ENCODE peak calls at places on chromosomes 13 and 19, in five cellular contexts. N, K, Q, V and O are unnamed samples.
A peak's percentile ranks its signal among the peaks of the same experiment; 100 is the strongest.

GRCh38 chr13:57424379-57424778 is 207.2 kb upstream of the PCDH17 start:
- DNase-seq in N (no peak), Q (no peak), V (no peak), K (no peak), O (no peak)

GRCh38 chr19:14361824-14362223 is 19.4 kb upstream of the ADGRE5 start:
- DNase-seq in K (no peak), Q (no peak), N (no peak), V (no peak), O (no peak)

GRCh38 chr19:8209111-8209964 is at the start of gene CERS4:
- DNase-seq in V (peak; percentile 76), Q (peak; percentile 20), N (peak; percentile 82), K (no peak), O (peak; percentile 81)

GRCh38 chr13:102710261-102710679 is 15.4 kb upstream of the METTL21C start:
- DNase-seq in V (no peak), K (no peak), N (no peak), Q (peak; percentile 13), O (no peak)

GRCh38 chr13:20136781-20137703 is 23.8 kb downstream of the GJA3 start:
- DNase-seq in N (no peak), Q (no peak), V (peak; percentile 27), K (no peak), O (peak; percentile 59)

GRCh38 chr19:1470864-1471513 is 8.0 kb downstream of the C19orf25 start:
- DNase-seq in Q (no peak), N (no peak), V (no peak), K (no peak), O (no peak)

GRCh38 chr19:21202865-21203494 is 61.1 kb downstream of the ZNF431 start:
- DNase-seq in K (no peak), V (no peak), N (peak; percentile 21), Q (peak; percentile 14), O (no peak)

GRCh38 chr19:38079926-38080380 is 144.1 kb downstream of the DPF1 start:
- DNase-seq in K (peak; percentile 77), Q (peak; percentile 95), N (peak; percentile 99), V (no peak), O (peak; percentile 29)

GRCh38 chr19:9342610-9343304 is 18.8 kb downstream of the ZNF559 start:
- DNase-seq in V (no peak), K (no peak), N (no peak), Q (no peak), O (no peak)

GRCh38 chr19:47768604-47769003 is 9.9 kb upstream of the SELENOW start:
- DNase-seq in N (no peak), K (no peak), Q (no peak), V (no peak), O (no peak)

GRCh38 chr13:94387047-94387446 is 92.4 kb downstream of the DCT start:
- DNase-seq in N (no peak), K (no peak), Q (no peak), V (no peak), O (no peak)

GRCh38 chr19:38466050-38466449 is 32.6 kb downstream of the RYR1 start:
- DNase-seq in V (no peak), N (no peak), Q (no peak), K (no peak), O (no peak)

GRCh38 chr13:70162141-70162540 is 53.9 kb upstream of the KLHL1 start:
- DNase-seq in Q (no peak), K (no peak), V (no peak), N (no peak), O (no peak)

GRCh38 chr13:31207630-31208549 is 8.1 kb downstream of the B3GLCT start:
- DNase-seq in Q (peak; percentile 73), V (no peak), N (no peak), K (no peak), O (no peak)

GRCh38 chr13:113915012-113915763 is 51.3 kb upstream of the GAS6 start:
- DNase-seq in K (no peak), Q (no peak), N (no peak), V (no peak), O (peak; percentile 26)